ENCODE peak calls at places on chromosomes 16 and 17, in four cellular contexts. D is HCT116, H is transverse colon, R is GM23338. C is an unnamed sample.

GRCh38 chr16:28982418-28982817 is 2.4 kb upstream of the LAT start:
- DNase-seq in D (no peak), H (no peak), R (no peak), C (no peak)

GRCh38 chr16:82067042-82067809 is 32.2 kb downstream of the HSD17B2 start:
- DNase-seq in H (no peak), D (no peak), R (no peak), C (no peak)

GRCh38 chr17:17424552-17424951 is 52.2 kb upstream of the MED9 start:
- DNase-seq in H (no peak), D (no peak), R (no peak), C (no peak)

GRCh38 chr16:77596243-77596642 is 126.1 kb upstream of the NUDT7 start:
- DNase-seq in D (no peak), R (no peak), H (no peak), C (no peak)

GRCh38 chr17:74552037-74552436 is 6.1 kb upstream of the CD300C start:
- DNase-seq in D (no peak), R (no peak), H (no peak), C (no peak)

GRCh38 chr17:49916854-49917515 is 52.0 kb upstream of the DLX4 start:
- DNase-seq in H (no peak), D (no peak), R (no peak), C (no peak)

GRCh38 chr17:41639492-41640473 is 15.4 kb upstream of the KRT17 start:
- DNase-seq in H (no peak), R (no peak), D (no peak), C (no peak)

GRCh38 chr17:7191571-7192270 is 12.6 kb upstream of the ASGR1 start:
- DNase-seq in D (no peak), H (no peak), R (peak; percentile 94), C (no peak)

GRCh38 chr16:89723279-89724250 is 2.2 kb downstream of the ZNF276 start:
- DNase-seq in R (no peak), H (peak; percentile 57), D (no peak), C (no peak)

GRCh38 chr17:17628388-17629008 is 37.0 kb upstream of the PEMT start:
- DNase-seq in D (no peak), R (no peak), H (peak; percentile 54), C (no peak)

GRCh38 chr17:48100591-48101011 is 677 bp downstream of the CBX1 start:
- DNase-seq in H (peak; percentile 54), D (peak; percentile 68), R (peak; percentile 89), C (no peak)

GRCh38 chr17:78040561-78041400 is 82.3 kb downstream of the TNRC6C start:
- DNase-seq in D (peak; percentile 56), R (peak; percentile 27), H (peak; percentile 41), C (no peak)

GRCh38 chr17:78043031-78043430 is 84.5 kb downstream of the TNRC6C start:
- DNase-seq in H (no peak), D (no peak), R (no peak), C (no peak)

GRCh38 chr17:78044280-78044835 is 84.2 kb downstream of the TMC6 start:
- DNase-seq in H (no peak), D (peak; percentile 23), R (no peak), C (no peak)

GRCh38 chr17:78041401-78042179 is 83.1 kb downstream of the TNRC6C start:
- DNase-seq in D (no peak), R (no peak), H (no peak), C (no peak)

GRCh38 chr17:78042542-78042941 is 84.0 kb downstream of the TNRC6C start:
- DNase-seq in H (no peak), D (no peak), R (no peak), C (no peak)
- TF ChIP-seq POLR2AphosphoS5 in H (no peak), D (no peak), R (no peak), C (no peak)

DNA sequence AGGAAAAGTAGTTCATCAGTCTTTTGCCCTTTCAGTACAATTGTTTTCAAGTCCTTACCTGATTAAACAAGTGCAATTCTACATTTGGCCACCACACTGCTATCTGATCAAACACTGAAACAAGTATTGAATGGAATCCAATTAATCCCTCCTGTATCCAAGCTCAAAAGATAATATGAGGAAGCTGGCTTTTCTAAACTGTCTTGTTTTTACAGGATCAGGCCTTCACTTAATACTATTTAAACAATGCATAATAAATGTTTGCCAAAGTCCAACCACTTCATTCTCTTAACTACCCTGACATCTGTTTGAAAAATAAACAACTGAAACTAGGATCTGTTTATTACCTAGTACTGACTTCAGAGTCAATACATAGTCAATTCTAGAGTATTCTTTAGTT is 131.6 kb downstream of the MRTFB start:
- DNase-seq in D (peak; percentile 10), R (peak; percentile 57), H (no peak), C (no peak)
- TF ChIP-seq CTCF in D (peak; percentile 36), R (peak; percentile 47), H (peak; percentile 46), C (no peak)

GRCh38 chr17:78796134-78796900 is 14.2 kb upstream of the CYTH1 start:
- DNase-seq in H (no peak), R (no peak), D (no peak), C (no peak)

GRCh38 chr17:78794399-78794798 is 12.3 kb upstream of the CYTH1 start:
- DNase-seq in H (no peak), D (no peak), R (no peak), C (no peak)

GRCh38 chr17:78793968-78794367 is 11.9 kb upstream of the CYTH1 start:
- DNase-seq in H (no peak), D (no peak), R (no peak), C (no peak)

GRCh38 chr17:78793415-78793814 is 11.3 kb upstream of the CYTH1 start:
- DNase-seq in R (no peak), D (no peak), H (no peak), C (no peak)

DNA sequence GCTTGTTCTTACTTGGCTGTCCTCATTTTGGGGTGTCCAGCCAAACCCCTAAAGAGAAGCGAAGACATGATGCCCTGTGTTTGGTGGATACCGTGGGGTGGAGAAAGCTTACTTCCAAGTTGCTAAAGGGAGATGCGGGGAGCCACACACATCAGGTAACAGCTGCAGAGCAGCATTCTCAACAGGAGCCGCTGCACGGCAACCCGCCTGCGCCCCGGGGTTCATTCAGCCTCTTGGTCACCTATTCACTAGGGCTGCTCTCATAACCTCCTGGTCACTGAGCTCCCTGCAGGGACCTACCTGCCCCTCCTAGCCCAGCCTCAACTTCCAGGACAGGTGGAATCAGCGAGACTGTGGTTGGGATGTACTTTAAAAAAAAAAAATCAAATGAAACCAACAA is 13.2 kb upstream of the CYTH1 start:
- DNase-seq in H (no peak), D (no peak), R (no peak), C (no peak)
- TF ChIP-seq POLR2AphosphoS5 in H (no peak), D (no peak), R (no peak), C (no peak)

DNA sequence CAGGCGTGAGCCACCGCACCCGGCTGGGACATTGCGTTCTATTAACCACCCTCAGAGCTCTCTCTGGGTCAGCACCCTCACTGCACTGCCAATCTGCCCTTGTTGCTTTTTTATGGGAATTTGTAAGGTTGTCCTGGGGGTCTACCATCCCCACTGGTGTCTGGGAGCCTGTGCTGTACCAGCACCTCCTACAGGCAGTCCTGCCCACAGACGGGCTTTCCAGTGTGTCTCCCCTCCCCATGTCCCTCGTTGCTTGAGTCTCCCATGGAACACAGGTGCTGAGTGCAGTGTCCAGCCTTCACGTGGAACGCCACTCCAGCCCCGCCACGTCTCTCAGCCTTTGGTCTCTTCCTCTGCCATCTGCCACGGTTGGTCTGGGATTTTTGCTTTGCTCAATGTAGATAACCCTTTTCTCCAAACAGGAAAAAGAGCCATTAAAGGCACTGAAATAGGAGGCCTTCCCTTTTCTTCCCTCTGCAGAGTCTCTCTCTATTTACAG is 68.0 kb upstream of the CBX4 start:
- DNase-seq in H (no peak), R (no peak), D (no peak), C (no peak)
- TF ChIP-seq CTCF in H (no peak), R (peak; percentile 28), D (no peak), C (no peak)

GRCh38 chr16:13270602-13271001 is 369.2 kb downstream of the SHISA9 start:
- DNase-seq in D (no peak), R (no peak), H (no peak), C (no peak)
- TF ChIP-seq POLR2AphosphoS5 in D (no peak), R (no peak), H (no peak), C (no peak)

GRCh38 chr16:85633438-85633743 is 20.3 kb downstream of the GSE1 start:
- DNase-seq in R (no peak), D (no peak), H (no peak), C (no peak)

GRCh38 chr16:85633888-85634287 is 20.8 kb downstream of the GSE1 start:
- DNase-seq in D (no peak), R (no peak), H (no peak), C (no peak)

GRCh38 chr16:85631230-85631629 is 18.1 kb downstream of the GSE1 start:
- DNase-seq in R (no peak), D (no peak), H (no peak), C (no peak)

GRCh38 chr16:85632709-85633437 is 19.8 kb downstream of the GSE1 start:
- DNase-seq in H (no peak), D (no peak), R (no peak), C (no peak)

DNA sequence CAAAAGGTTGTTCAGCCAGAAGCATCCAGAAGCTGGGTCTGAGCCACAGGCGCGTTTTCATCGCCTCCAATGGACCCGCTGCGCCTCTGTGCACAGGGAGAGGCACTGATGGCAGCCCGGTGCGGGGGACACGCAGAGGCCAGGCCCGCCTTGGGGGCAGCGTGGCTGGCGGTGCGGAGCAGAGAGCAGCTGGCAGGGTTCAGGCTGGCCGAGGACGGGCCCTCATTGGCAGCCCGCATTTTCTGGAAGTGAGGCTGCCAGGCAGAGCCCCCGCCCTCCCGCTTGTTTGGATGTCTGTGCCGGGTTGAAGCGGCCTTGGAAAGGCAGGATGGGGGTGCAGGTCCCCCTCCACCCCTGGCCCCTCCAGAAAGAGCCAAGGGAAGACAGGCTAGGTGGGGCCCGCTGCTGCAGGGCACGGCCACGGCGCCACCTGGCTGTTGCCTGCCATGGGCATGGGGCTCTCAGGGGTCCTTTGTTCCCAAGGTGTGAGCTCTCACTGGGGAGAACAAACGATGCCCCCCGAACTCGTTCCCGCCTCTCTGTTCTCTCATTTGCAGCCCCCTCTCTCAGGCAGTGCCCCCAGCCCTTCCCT is 18.8 kb downstream of the GSE1 start:
- DNase-seq in H (no peak), D (no peak), R (no peak), C (no peak)
- TF ChIP-seq CTCF in H (no peak), D (peak; percentile 36), R (peak; percentile 30), C (no peak)

C was measured in vagina.